ENCODE peak calls at places on chromosomes 6 and 20, in seven cellular contexts. One of them, this sample, is unnamed.

GRCh38 chr6:166625356-166625755 is 1.7 kb downstream of the RPS6KA2 start:
- DNase-seq in Calu3: no peak
- DNase-seq in cardiac fibroblast: peak
- DNase-seq in HTR-8/SVneo: no peak
- DNase-seq in occipital lobe: no peak
- DNase-seq in heart left ventricle: no peak
- DNase-seq in anterior cingulate cortex: no peak
- DNase-seq in this sample: no peak

GRCh38 chr20:33744773-33745385 is 13.1 kb downstream of the ZNF341 start:
- DNase-seq in heart left ventricle: no peak
- DNase-seq in Calu3: no peak
- DNase-seq in cardiac fibroblast: no peak
- DNase-seq in anterior cingulate cortex: no peak
- DNase-seq in occipital lobe: no peak
- DNase-seq in HTR-8/SVneo: no peak
- DNase-seq in this sample: no peak

GRCh38 chr20:41408986-41409385 is 42.4 kb upstream of the EMILIN3 start:
- DNase-seq in Calu3: no peak
- DNase-seq in heart left ventricle: no peak
- DNase-seq in cardiac fibroblast: no peak
- DNase-seq in HTR-8/SVneo: no peak
- DNase-seq in anterior cingulate cortex: peak
- DNase-seq in occipital lobe: no peak
- DNase-seq in this sample: no peak

GRCh38 chr20:33443006-33443511 is 504 bp downstream of the SNTA1 start:
- DNase-seq in cardiac fibroblast: no peak
- DNase-seq in HTR-8/SVneo: no peak
- DNase-seq in Calu3: no peak
- DNase-seq in anterior cingulate cortex: no peak
- DNase-seq in occipital lobe: no peak
- DNase-seq in heart left ventricle: no peak
- DNase-seq in this sample: no peak

GRCh38 chr6:40743690-40744446 is 156.7 kb upstream of the LRFN2 start:
- DNase-seq in heart left ventricle: no peak
- DNase-seq in occipital lobe: no peak
- DNase-seq in Calu3: no peak
- DNase-seq in HTR-8/SVneo: no peak
- DNase-seq in cardiac fibroblast: no peak
- DNase-seq in anterior cingulate cortex: no peak
- DNase-seq in this sample: no peak

GRCh38 chr6:107624050-107624449 is 134.1 kb downstream of the SOBP start:
- DNase-seq in anterior cingulate cortex: no peak
- DNase-seq in cardiac fibroblast: no peak
- DNase-seq in Calu3: no peak
- DNase-seq in occipital lobe: no peak
- DNase-seq in heart left ventricle: no peak
- DNase-seq in HTR-8/SVneo: no peak
- DNase-seq in this sample: no peak

GRCh38 chr6:906920-907319 is 214.0 kb upstream of the EXOC2 start:
- DNase-seq in anterior cingulate cortex: no peak
- DNase-seq in occipital lobe: no peak
- DNase-seq in cardiac fibroblast: no peak
- DNase-seq in HTR-8/SVneo: no peak
- DNase-seq in heart left ventricle: no peak
- DNase-seq in Calu3: no peak
- DNase-seq in this sample: no peak

GRCh38 chr6:114253431-114253830 is 89.4 kb downstream of the HS3ST5 start:
- DNase-seq in heart left ventricle: no peak
- DNase-seq in occipital lobe: no peak
- DNase-seq in HTR-8/SVneo: no peak
- DNase-seq in Calu3: no peak
- DNase-seq in anterior cingulate cortex: no peak
- DNase-seq in cardiac fibroblast: no peak
- DNase-seq in this sample: no peak

GRCh38 chr6:135173242-135173988 is 7.7 kb upstream of the MYB start:
- DNase-seq in Calu3: no peak
- DNase-seq in heart left ventricle: no peak
- DNase-seq in anterior cingulate cortex: no peak
- DNase-seq in cardiac fibroblast: no peak
- DNase-seq in occipital lobe: no peak
- DNase-seq in HTR-8/SVneo: no peak
- DNase-seq in this sample: no peak

GRCh38 chr20:42795399-42795798 is 394.3 kb downstream of the PTPRT start:
- DNase-seq in cardiac fibroblast: no peak
- DNase-seq in anterior cingulate cortex: no peak
- DNase-seq in occipital lobe: no peak
- DNase-seq in Calu3: no peak
- DNase-seq in HTR-8/SVneo: no peak
- DNase-seq in heart left ventricle: no peak
- DNase-seq in this sample: no peak

GRCh38 chr20:34364013-34364382 is 925 bp downstream of the ITCH start:
- DNase-seq in occipital lobe: no peak
- DNase-seq in HTR-8/SVneo: no peak
- DNase-seq in heart left ventricle: no peak
- DNase-seq in cardiac fibroblast: peak
- DNase-seq in Calu3: peak
- DNase-seq in anterior cingulate cortex: no peak
- DNase-seq in this sample: no peak

GRCh38 chr6:14450133-14451040 is 332.8 kb downstream of the CD83 start:
- DNase-seq in heart left ventricle: no peak
- DNase-seq in Calu3: no peak
- DNase-seq in occipital lobe: no peak
- DNase-seq in HTR-8/SVneo: no peak
- DNase-seq in cardiac fibroblast: no peak
- DNase-seq in anterior cingulate cortex: no peak
- DNase-seq in this sample: no peak

GRCh38 chr6:4693566-4693965 is 82.6 kb upstream of the CDYL start:
- DNase-seq in HTR-8/SVneo: no peak
- DNase-seq in Calu3: no peak
- DNase-seq in occipital lobe: no peak
- DNase-seq in anterior cingulate cortex: no peak
- DNase-seq in heart left ventricle: no peak
- DNase-seq in cardiac fibroblast: no peak
- DNase-seq in this sample: no peak

GRCh38 chr6:167474725-167475124 is 149.8 kb downstream of the TTLL2 start:
- DNase-seq in anterior cingulate cortex: no peak
- DNase-seq in cardiac fibroblast: peak
- DNase-seq in heart left ventricle: no peak
- DNase-seq in occipital lobe: no peak
- DNase-seq in Calu3: no peak
- DNase-seq in HTR-8/SVneo: no peak
- DNase-seq in this sample: no peak

GRCh38 chr6:6951355-6951754 is 156.4 kb upstream of the RREB1 start:
- DNase-seq in cardiac fibroblast: no peak
- DNase-seq in occipital lobe: no peak
- DNase-seq in HTR-8/SVneo: no peak
- DNase-seq in anterior cingulate cortex: no peak
- DNase-seq in Calu3: no peak
- DNase-seq in heart left ventricle: no peak
- DNase-seq in this sample: no peak

GRCh38 chr6:120378582-120379220 is 955.6 kb downstream of the TBC1D32 start:
- DNase-seq in Calu3: no peak
- DNase-seq in HTR-8/SVneo: peak
- DNase-seq in occipital lobe: no peak
- DNase-seq in anterior cingulate cortex: no peak
- DNase-seq in heart left ventricle: no peak
- DNase-seq in cardiac fibroblast: peak
- DNase-seq in this sample: no peak

GRCh38 chr6:143514996-143515760 is 3.7 kb upstream of the FUCA2 start:
- DNase-seq in heart left ventricle: peak
- DNase-seq in anterior cingulate cortex: peak
- DNase-seq in cardiac fibroblast: peak
- DNase-seq in occipital lobe: no peak
- DNase-seq in Calu3: no peak
- DNase-seq in HTR-8/SVneo: no peak
- DNase-seq in this sample: no peak

GRCh38 chr6:42394881-42395620 is 56.7 kb downstream of the TRERF1 start:
- DNase-seq in Calu3: no peak
- DNase-seq in heart left ventricle: no peak
- DNase-seq in anterior cingulate cortex: peak
- DNase-seq in occipital lobe: no peak
- DNase-seq in cardiac fibroblast: no peak
- DNase-seq in HTR-8/SVneo: no peak
- DNase-seq in this sample: no peak

GRCh38 chr6:147166360-147166944 is 37.8 kb upstream of the STXBP5 start:
- DNase-seq in Calu3: no peak
- DNase-seq in occipital lobe: no peak
- DNase-seq in anterior cingulate cortex: no peak
- DNase-seq in heart left ventricle: no peak
- DNase-seq in cardiac fibroblast: peak
- DNase-seq in HTR-8/SVneo: no peak
- DNase-seq in this sample: no peak

GRCh38 chr6:160375561-160375949 is 27.4 kb downstream of the SLC22A3 start:
- DNase-seq in anterior cingulate cortex: no peak
- DNase-seq in HTR-8/SVneo: no peak
- DNase-seq in occipital lobe: no peak
- DNase-seq in cardiac fibroblast: no peak
- DNase-seq in heart left ventricle: no peak
- DNase-seq in Calu3: no peak
- DNase-seq in this sample: no peak

GRCh38 chr20:16664031-16664430 is 65.8 kb upstream of the SNRPB2 start:
- DNase-seq in occipital lobe: no peak
- DNase-seq in heart left ventricle: no peak
- DNase-seq in Calu3: no peak
- DNase-seq in HTR-8/SVneo: no peak
- DNase-seq in cardiac fibroblast: no peak
- DNase-seq in anterior cingulate cortex: no peak
- DNase-seq in this sample: no peak

GRCh38 chr6:74879234-74879633 is 326.6 kb downstream of the COL12A1 start:
- DNase-seq in heart left ventricle: no peak
- DNase-seq in cardiac fibroblast: peak
- DNase-seq in occipital lobe: no peak
- DNase-seq in HTR-8/SVneo: peak
- DNase-seq in Calu3: no peak
- DNase-seq in anterior cingulate cortex: no peak
- DNase-seq in this sample: no peak

GRCh38 chr6:2799936-2800527 is 34.8 kb downstream of the WRNIP1 start:
- DNase-seq in occipital lobe: no peak
- DNase-seq in cardiac fibroblast: no peak
- DNase-seq in HTR-8/SVneo: no peak
- DNase-seq in Calu3: no peak
- DNase-seq in heart left ventricle: no peak
- DNase-seq in anterior cingulate cortex: no peak
- DNase-seq in this sample: no peak

GRCh38 chr20:48949304-48950170 is 28.0 kb downstream of the ARFGEF2 start:
- DNase-seq in cardiac fibroblast: no peak
- DNase-seq in Calu3: no peak
- DNase-seq in anterior cingulate cortex: no peak
- DNase-seq in HTR-8/SVneo: no peak
- DNase-seq in heart left ventricle: no peak
- DNase-seq in occipital lobe: no peak
- DNase-seq in this sample: no peak

GRCh38 chr6:111661541-111662041 is 55.9 kb upstream of the TRAF3IP2 start:
- DNase-seq in heart left ventricle: no peak
- DNase-seq in Calu3: no peak
- DNase-seq in anterior cingulate cortex: no peak
- DNase-seq in HTR-8/SVneo: no peak
- DNase-seq in occipital lobe: no peak
- DNase-seq in cardiac fibroblast: no peak
- DNase-seq in this sample: no peak

GRCh38 chr6:139173172-139173571 is 38.3 kb downstream of the HECA start:
- DNase-seq in occipital lobe: no peak
- DNase-seq in Calu3: peak
- DNase-seq in HTR-8/SVneo: no peak
- DNase-seq in anterior cingulate cortex: no peak
- DNase-seq in cardiac fibroblast: no peak
- DNase-seq in heart left ventricle: no peak
- DNase-seq in this sample: no peak

GRCh38 chr20:48339147-48339985 is 488.4 kb downstream of the PREX1 start:
- DNase-seq in Calu3: peak
- DNase-seq in anterior cingulate cortex: no peak
- DNase-seq in heart left ventricle: no peak
- DNase-seq in cardiac fibroblast: peak
- DNase-seq in occipital lobe: no peak
- DNase-seq in HTR-8/SVneo: peak
- DNase-seq in this sample: no peak

GRCh38 chr20:53795170-53795569 is 201.5 kb upstream of the ZNF217 start:
- DNase-seq in occipital lobe: no peak
- DNase-seq in anterior cingulate cortex: no peak
- DNase-seq in HTR-8/SVneo: no peak
- DNase-seq in cardiac fibroblast: no peak
- DNase-seq in heart left ventricle: no peak
- DNase-seq in Calu3: no peak
- DNase-seq in this sample: no peak

This sample was measured in omental fat pad.